ENCODE peak calls at places on chromosomes 6 and 20, in five cellular contexts. J is Jurkat, Clone E6-1; U is neural progenitor cell; S is colonic mucosa; T is tibial artery. C is an unnamed sample.

GRCh38 chr6:140441256-140441655 is 1066.8 kb upstream of the CITED2 start:
- DNase-seq in J (no peak), U (peak), S (peak), T (peak), C (peak)

GRCh38 chr6:33607784-33608161 is 13.3 kb upstream of the ITPR3 start:
- DNase-seq in J (no peak), U (no peak), S (peak), T (no peak), C (no peak)

GRCh38 chr6:31143148-31143547 is 4.3 kb upstream of the PSORS1C2 start:
- DNase-seq in J (no peak), U (peak), S (no peak), T (no peak), C (no peak)

GRCh38 chr6:16244869-16245451 is 6.6 kb downstream of the GMPR start:
- DNase-seq in J (no peak), U (peak), S (no peak), T (no peak), C (no peak)

GRCh38 chr6:131862486-131862885 is 54.7 kb downstream of the ENPP1 start:
- DNase-seq in J (no peak), U (no peak), S (peak), T (no peak), C (no peak)

GRCh38 chr20:23508449-23508848 is 17.5 kb downstream of the CST8 start:
- DNase-seq in J (no peak), U (no peak), S (no peak), T (no peak), C (no peak)

GRCh38 chr6:158213925-158214674 is 46.0 kb downstream of the GTF2H5 start:
- DNase-seq in J (peak), U (peak), S (peak), T (peak), C (peak)

GRCh38 chr6:90458353-90459224 is 128.3 kb downstream of the MAP3K7 start:
- DNase-seq in J (no peak), U (no peak), S (no peak), T (no peak), C (no peak)

GRCh38 chr6:56101141-56101553 is 146.2 kb downstream of the COL21A1 start:
- DNase-seq in J (no peak), U (no peak), S (no peak), T (no peak), C (no peak)

GRCh38 chr6:113326781-113327180 is 530.4 kb upstream of the MARCKS start:
- DNase-seq in J (no peak), U (no peak), S (no peak), T (no peak), C (no peak)

GRCh38 chr6:127120787-127121636 is 2.5 kb downstream of the RSPO3 start:
- DNase-seq in J (peak), U (peak), S (peak), T (peak), C (peak)

GRCh38 chr6:12472601-12473038 is 182.5 kb downstream of the EDN1 start:
- DNase-seq in J (no peak), U (no peak), S (no peak), T (peak), C (no peak)

GRCh38 chr6:140977425-140977824 is 1155.3 kb upstream of the GJE1 start:
- DNase-seq in J (no peak), U (no peak), S (no peak), T (no peak), C (no peak)

GRCh38 chr6:169725270-169726048 is 1.2 kb upstream of the PHF10 start:
- DNase-seq in J (no peak), U (peak), S (peak), T (peak), C (peak)

GRCh38 chr6:112061605-112062004 is 7.7 kb downstream of the CCN6 start:
- DNase-seq in J (no peak), U (no peak), S (no peak), T (no peak), C (no peak)

GRCh38 chr20:1833216-1833615 is 62.0 kb upstream of the SIRPA start:
- DNase-seq in J (no peak), U (no peak), S (no peak), T (no peak), C (no peak)

GRCh38 chr20:58325914-58326313 is 16.4 kb downstream of the RAB22A start:
- DNase-seq in J (no peak), U (no peak), S (no peak), T (no peak), C (no peak)

GRCh38 chr6:53793318-53793975 is 1.4 kb upstream of the LRRC1 start:
- DNase-seq in J (peak), U (peak), S (peak), T (peak), C (peak)

GRCh38 chr6:53792016-53792415 is 2.8 kb upstream of the LRRC1 start:
- DNase-seq in J (no peak), U (no peak), S (no peak), T (no peak), C (no peak)

GRCh38 chr6:53794720-53795253 is at the start of gene LRRC1:
- DNase-seq in J (peak), U (peak), S (peak), T (peak), C (peak)

GRCh38 chr6:53794073-53794719 is 609 bp upstream of the LRRC1 start:
- DNase-seq in J (peak), U (peak), S (peak), T (peak), C (peak)

DNA sequence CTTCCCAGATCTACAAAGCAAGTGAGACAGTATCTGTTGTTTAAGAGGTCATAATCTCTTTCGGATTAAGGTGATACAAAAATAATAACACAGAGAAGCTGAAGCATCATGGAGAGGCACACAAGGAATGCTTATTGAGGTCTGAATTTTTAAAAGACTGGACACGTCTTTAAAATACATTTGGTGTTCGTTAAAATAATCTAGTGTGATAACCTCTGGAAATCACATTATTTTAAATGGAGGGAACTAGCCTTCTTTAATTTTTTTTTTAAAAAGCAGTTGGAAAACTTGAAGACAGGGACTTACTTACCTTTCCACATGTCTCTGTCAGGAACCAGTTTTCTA is 1.9 kb upstream of the LRRC1 start:
- DNase-seq in J (no peak), U (no peak), S (no peak), T (no peak), C (no peak)
- H3K4me3 ChIP-seq in J (peak), U (peak), S (peak), T (no peak), C (peak)

DNA sequence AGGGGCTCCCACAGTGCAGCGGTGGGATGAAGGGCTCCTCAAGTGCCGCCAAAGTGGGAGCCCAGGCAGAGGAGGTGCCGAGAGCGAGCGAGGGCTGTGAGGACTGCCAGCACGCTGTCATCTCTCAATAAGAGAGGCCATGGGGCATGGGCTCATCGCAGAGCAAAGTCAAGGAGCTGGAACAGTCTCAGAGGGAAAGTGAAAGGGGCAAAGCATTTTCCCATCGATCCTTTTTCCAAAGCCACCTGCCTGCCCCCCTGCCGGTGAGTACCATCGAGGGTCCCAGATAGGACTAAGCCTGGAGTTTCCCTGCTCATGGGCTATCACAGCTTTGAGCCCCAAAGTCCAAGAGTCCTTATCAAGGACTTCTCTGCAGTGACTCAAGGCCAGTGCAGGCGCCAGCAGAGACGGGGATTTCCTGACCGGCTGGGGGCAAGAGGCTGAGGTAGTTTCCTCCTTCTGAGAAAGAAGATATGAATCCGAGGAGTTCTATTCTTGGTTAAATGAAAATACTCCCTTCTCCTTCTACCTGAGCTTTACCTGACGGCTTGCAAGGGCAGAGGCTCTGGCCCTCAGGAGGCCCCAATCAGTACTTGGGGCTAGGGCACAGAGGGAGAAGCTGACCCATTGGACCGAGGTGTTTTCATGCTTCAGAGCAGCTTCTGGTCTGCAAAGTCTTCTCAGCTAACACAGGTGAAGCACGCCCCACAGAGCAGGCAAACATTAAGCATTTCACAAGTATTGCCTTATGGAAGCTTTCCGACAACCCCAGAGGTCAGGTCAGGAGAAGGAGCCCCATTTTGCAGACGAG is 22.6 kb downstream of the ETV7 start:
- DNase-seq in J (no peak), U (no peak), S (no peak), T (no peak), C (no peak)
- H3K4me3 ChIP-seq in J (no peak), U (no peak), S (no peak), T (no peak), C (no peak)

GRCh38 chr6:64737418-64737817 is 969.6 kb downstream of the EYS start:
- DNase-seq in J (no peak), U (no peak), S (no peak), T (no peak), C (no peak)
- H3K4me3 ChIP-seq in J (no peak), U (no peak), S (no peak), T (no peak), C (no peak)

GRCh38 chr20:4708856-4709255 is 12.9 kb upstream of the PRND start:
- DNase-seq in J (no peak), U (no peak), S (no peak), T (no peak), C (no peak)
- H3K4me3 ChIP-seq in J (no peak), U (no peak), S (no peak), T (no peak), C (no peak)

GRCh38 chr6:152946484-152946883 is 36.4 kb downstream of the FBXO5 start:
- DNase-seq in J (no peak), U (no peak), S (no peak), T (no peak), C (no peak)

GRCh38 chr6:152952866-152953509 is 29.9 kb downstream of the FBXO5 start:
- DNase-seq in J (peak), U (peak), S (no peak), T (no peak), C (peak)

GRCh38 chr6:152950240-152950639 is 32.6 kb downstream of the FBXO5 start:
- DNase-seq in J (no peak), U (no peak), S (no peak), T (no peak), C (no peak)

GRCh38 chr6:152952045-152952444 is 30.8 kb downstream of the FBXO5 start:
- DNase-seq in J (no peak), U (no peak), S (no peak), T (no peak), C (no peak)

GRCh38 chr6:152948150-152948768 is 34.6 kb downstream of the FBXO5 start:
- DNase-seq in J (peak), U (peak), S (no peak), T (no peak), C (peak)
- H3K4me3 ChIP-seq in J (no peak), U (no peak), S (no peak), T (no peak), C (no peak)

GRCh38 chr6:154506108-154506507 is 4.4 kb downstream of the CNKSR3 start:
- DNase-seq in J (no peak), U (no peak), S (no peak), T (no peak), C (no peak)

GRCh38 chr6:154507209-154507898 is 3.1 kb downstream of the CNKSR3 start:
- DNase-seq in J (no peak), U (no peak), S (peak), T (no peak), C (no peak)

GRCh38 chr6:154510144-154510905 is at the start of gene CNKSR3:
- DNase-seq in J (peak), U (peak), S (peak), T (peak), C (peak)

GRCh38 chr6:154509421-154510143 is 903 bp downstream of the CNKSR3 start:
- DNase-seq in J (no peak), U (peak), S (peak), T (peak), C (peak)

GRCh38 chr6:154508573-154509375 is 1.7 kb downstream of the CNKSR3 start:
- DNase-seq in J (no peak), U (no peak), S (peak), T (no peak), C (peak)
- H3K4me3 ChIP-seq in J (no peak), U (peak), S (peak), T (peak), C (peak)

GRCh38 chr6:157019115-157019628 is 242.0 kb downstream of the ARID1B start:
- DNase-seq in J (no peak), U (peak), S (no peak), T (no peak), C (no peak)
- H3K4me3 ChIP-seq in J (no peak), U (no peak), S (no peak), T (no peak), C (no peak)